ENCODE peak calls at places on chromosomes 2 and 18, in ten cellular contexts. A is body of pancreas, Z is heart right ventricle, Q is BE2C, B is OCI-LY7, M is thyroid gland, C is K562, D is breast epithelium, K is tibial artery, V is H1. I is an unnamed sample. For H3K4me1, the result is how much of the 10 kb centered on the place peaks cover.

GRCh38 chr2:231680284-231680991 is 27.9 kb upstream of the PTMA start:
- DNase-seq in A (peak), Z (no peak), Q (no peak), B (no peak), M (peak), C (no peak), D (no peak), K (no peak), V (peak), I (no peak)

GRCh38 chr2:199684832-199685231 is 166.2 kb downstream of the FTCDNL1 start:
- DNase-seq in A (no peak), Z (no peak), Q (no peak), B (no peak), M (no peak), C (no peak), D (no peak), K (no peak), V (no peak), I (no peak)

GRCh38 chr2:29518988-29519925 is 402.1 kb downstream of the ALK start:
- DNase-seq in A (peak), Z (no peak), Q (no peak), B (no peak), M (peak), C (no peak), D (no peak), K (no peak), V (no peak), I (no peak)

GRCh38 chr18:12374398-12374797 is 2.6 kb downstream of the AFG3L2 start:
- DNase-seq in A (no peak), Z (no peak), Q (no peak), B (no peak), M (no peak), C (peak), D (no peak), K (no peak), V (no peak), I (no peak)

GRCh38 chr2:28556303-28556702 is 60.4 kb downstream of the PLB1 start:
- DNase-seq in A (no peak), Z (no peak), Q (no peak), B (no peak), M (no peak), C (no peak), D (no peak), K (no peak), V (no peak), I (no peak)

GRCh38 chr2:37802106-37802791 is 122.8 kb upstream of the RMDN2 start:
- DNase-seq in A (no peak), Z (no peak), Q (no peak), B (no peak), M (peak), C (no peak), D (no peak), K (no peak), V (no peak), I (no peak)

GRCh38 chr18:13513015-13513414 is 213.3 kb downstream of the FAM210A start:
- DNase-seq in A (no peak), Z (no peak), Q (peak), B (no peak), M (no peak), C (no peak), D (no peak), K (no peak), V (no peak), I (peak)

GRCh38 chr2:219633276-219634065 is 6.0 kb downstream of the SLC4A3 start:
- DNase-seq in A (no peak), Z (no peak), Q (no peak), B (no peak), M (no peak), C (no peak), D (no peak), K (peak), V (no peak), I (no peak)

GRCh38 chr2:6986251-6986893 is 69.2 kb downstream of the RNF144A start:
- DNase-seq in A (peak), Z (no peak), Q (peak), B (no peak), M (no peak), C (peak), D (no peak), K (no peak), V (no peak), I (no peak)

GRCh38 chr2:101113441-101114267 is 37.5 kb downstream of the TBC1D8 start:
- DNase-seq in A (peak), Z (no peak), Q (peak), B (no peak), M (no peak), C (no peak), D (no peak), K (no peak), V (no peak), I (no peak)

GRCh38 chr2:201151127-201152074 is 31.5 kb upstream of the CASP10 start:
- DNase-seq in A (no peak), Z (no peak), Q (no peak), B (no peak), M (no peak), C (no peak), D (no peak), K (no peak), V (no peak), I (no peak)

GRCh38 chr2:135245055-135245454 is 193.0 kb downstream of the RAB3GAP1 start:
- DNase-seq in A (no peak), Z (no peak), Q (no peak), B (no peak), M (no peak), C (peak), D (no peak), K (no peak), V (no peak), I (no peak)

GRCh38 chr2:167964650-167965404 is 282.6 kb downstream of the STK39 start:
- DNase-seq in A (no peak), Z (no peak), Q (no peak), B (peak), M (no peak), C (peak), D (no peak), K (no peak), V (no peak), I (no peak)

GRCh38 chr2:238165288-238165921 is 6.6 kb downstream of the ERFE start:
- DNase-seq in A (no peak), Z (no peak), Q (no peak), B (no peak), M (peak), C (no peak), D (no peak), K (peak), V (no peak), I (no peak)

GRCh38 chr2:31217465-31218200 is at the start of gene CAPN14:
- DNase-seq in A (no peak), Z (no peak), Q (no peak), B (no peak), M (no peak), C (no peak), D (no peak), K (no peak), V (no peak), I (no peak)

GRCh38 chr2:149329068-149329467 is 1.3 kb upstream of the LYPD6 start:
- DNase-seq in A (no peak), Z (no peak), Q (no peak), B (no peak), M (no peak), C (no peak), D (no peak), K (no peak), V (peak), I (no peak)

GRCh38 chr2:210318491-210318890 is 3.5 kb upstream of the MYL1 start:
- DNase-seq in A (no peak), Z (no peak), Q (no peak), B (no peak), M (no peak), C (no peak), D (no peak), K (no peak), V (no peak), I (no peak)

GRCh38 chr2:85536479-85536878 is 2.5 kb upstream of the MAT2A start:
- DNase-seq in A (no peak), Z (no peak), Q (peak), B (no peak), M (no peak), C (no peak), D (no peak), K (no peak), V (no peak), I (no peak)

GRCh38 chr2:65456074-65456473 is 23.7 kb upstream of the SPRED2 start:
- DNase-seq in A (no peak), Z (no peak), Q (no peak), B (no peak), M (no peak), C (no peak), D (no peak), K (no peak), V (no peak), I (no peak)

GRCh38 chr2:78541088-78541450 is 484.4 kb upstream of the REG3G start:
- DNase-seq in A (no peak), Z (no peak), Q (no peak), B (no peak), M (no peak), C (peak), D (no peak), K (no peak), V (no peak), I (no peak)

GRCh38 chr18:36130883-36131653 is 1.4 kb downstream of the ELP2 start:
- DNase-seq in A (no peak), Z (no peak), Q (no peak), B (no peak), M (no peak), C (no peak), D (no peak), K (no peak), V (no peak), I (no peak)
- H3K4me1 ChIP-seq in A (under half), Z (under half), Q (under half), B (under half), M (under half), C (under half), D (under half), K (under half), V (under half), I (under half)

GRCh38 chr2:137862651-137863050 is 101.6 kb upstream of the HNMT start:
- DNase-seq in A (no peak), Z (no peak), Q (no peak), B (no peak), M (no peak), C (no peak), D (no peak), K (no peak), V (no peak), I (no peak)

GRCh38 chr2:137870682-137871081 is 93.6 kb upstream of the HNMT start:
- DNase-seq in A (no peak), Z (no peak), Q (no peak), B (no peak), M (no peak), C (no peak), D (no peak), K (no peak), V (no peak), I (no peak)

DNA sequence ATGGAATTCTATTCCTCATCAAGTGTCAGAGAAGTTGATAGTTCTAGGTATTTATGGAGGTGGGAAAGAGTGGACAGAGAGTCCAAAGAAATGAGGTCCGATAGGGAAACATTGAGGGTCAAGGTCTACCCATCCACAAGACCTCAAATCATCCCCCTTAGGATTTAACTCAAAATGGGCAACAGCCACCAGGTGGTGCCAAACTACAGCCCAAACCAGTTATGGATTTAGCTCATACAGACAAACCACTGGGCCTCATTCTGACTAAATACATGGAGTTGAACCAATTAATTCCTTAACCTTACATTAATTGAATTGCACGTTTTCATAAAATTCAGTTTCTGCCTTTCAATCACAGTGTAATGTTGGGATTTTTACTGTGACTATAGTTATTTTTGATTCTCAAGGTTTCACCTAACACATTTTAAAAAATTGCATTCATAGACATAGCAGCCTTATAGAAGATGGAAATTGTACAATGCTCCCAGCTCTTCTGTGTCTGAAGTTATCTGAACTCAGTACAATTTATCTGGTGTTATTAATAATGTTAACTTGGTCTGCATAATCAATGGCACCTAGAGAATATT is 98.2 kb upstream of the HNMT start:
- DNase-seq in A (peak), Z (no peak), Q (peak), B (peak), M (peak), C (peak), D (no peak), K (no peak), V (peak), I (no peak)
- TF ChIP-seq CTCF in A (peak), Z (no peak), Q (peak), B (peak), M (peak), C (peak), D (peak), K (peak), V (peak), I (peak)

DNA sequence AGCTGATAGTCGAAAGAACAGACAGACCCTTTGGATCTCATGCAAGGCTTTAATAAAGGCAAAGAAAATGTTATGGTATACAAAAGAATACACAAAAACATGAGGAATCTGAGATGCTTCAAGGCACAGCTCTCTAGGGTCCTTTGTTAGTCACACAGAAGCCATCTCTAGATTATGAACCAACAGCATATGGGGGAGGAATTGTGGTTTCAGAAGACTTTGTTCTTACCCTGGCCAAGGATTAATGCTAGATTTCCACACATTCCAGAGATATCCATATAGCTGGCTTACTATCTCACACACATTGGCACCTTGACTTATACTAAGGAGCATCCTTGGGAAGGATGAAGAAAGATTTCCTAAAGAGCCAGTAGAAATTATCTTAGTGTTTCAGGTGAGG is 206.1 kb downstream of the GULP1 start:
- DNase-seq in A (no peak), Z (no peak), Q (no peak), B (no peak), M (no peak), C (no peak), D (no peak), K (no peak), V (no peak), I (no peak)
- H3K4me1 ChIP-seq in A (under half), Z (under half), Q (under half), B (under half), M (under half), C (under half), D (under half), K (under half), V (under half), I (under half)

DNA sequence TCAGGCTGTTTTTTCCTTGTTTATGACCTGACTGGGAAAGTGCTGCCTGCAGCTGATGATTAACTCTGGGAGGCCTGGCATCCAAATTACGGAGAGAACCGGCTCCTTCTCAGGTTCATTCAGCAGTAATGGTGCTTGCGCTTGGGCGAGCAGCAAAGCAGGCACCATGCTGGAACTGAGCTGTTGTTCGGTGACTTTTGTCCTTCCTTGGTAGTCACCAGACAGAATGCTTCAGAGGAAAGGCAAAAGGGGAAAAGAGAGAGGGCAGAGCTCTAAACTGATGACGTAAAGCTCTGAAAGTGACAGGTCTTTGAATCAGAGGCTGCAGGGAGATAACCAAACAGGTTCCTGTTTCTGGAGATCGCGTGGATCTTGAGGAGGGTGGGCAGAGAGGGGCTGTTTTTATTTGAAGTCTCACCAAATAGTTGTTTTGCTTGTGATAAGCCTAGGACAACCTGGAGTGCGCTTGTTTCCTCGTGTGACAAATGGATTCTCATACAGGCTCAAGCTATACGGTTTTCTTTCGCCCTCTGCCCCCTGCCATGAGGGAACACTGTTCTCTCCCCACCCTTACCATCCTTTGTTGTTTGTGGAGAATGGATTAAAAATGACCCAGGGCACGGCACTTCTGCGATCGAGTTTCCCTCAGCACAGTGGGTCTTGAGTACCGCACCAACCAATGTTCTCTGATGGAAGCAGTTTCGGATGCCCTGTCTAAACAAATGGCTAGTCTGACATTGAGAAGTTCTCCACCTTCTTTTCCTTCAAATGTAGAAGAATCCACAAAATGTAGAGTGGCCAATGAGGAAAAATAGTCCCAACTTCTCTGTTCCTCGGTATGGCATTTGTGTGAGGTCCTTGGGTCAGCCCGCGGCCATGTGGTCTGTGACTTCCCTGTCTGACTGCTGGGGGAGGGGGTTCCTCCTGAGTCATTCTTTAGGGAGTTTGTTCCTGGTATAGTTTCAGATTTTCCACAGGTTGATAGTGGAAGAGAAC is 1.3 kb downstream of the RASGRP3 start:
- DNase-seq in A (peak), Z (no peak), Q (no peak), B (peak), M (no peak), C (peak), D (no peak), K (peak), V (no peak), I (peak)
- TF ChIP-seq CTCF in A (no peak), Z (no peak), Q (no peak), B (no peak), M (no peak), C (no peak), D (no peak), K (no peak), V (no peak), I (no peak)

GRCh38 chr18:8893628-8894231 is 188.4 kb downstream of the MTCL1 start:
- DNase-seq in A (no peak), Z (no peak), Q (no peak), B (no peak), M (no peak), C (no peak), D (no peak), K (no peak), V (no peak), I (no peak)
- H3K4me1 ChIP-seq in A (under half), Z (under half), Q (under half), B (under half), M (under half), C (under half), D (under half), K (under half), V (under half), I (under half)

DNA sequence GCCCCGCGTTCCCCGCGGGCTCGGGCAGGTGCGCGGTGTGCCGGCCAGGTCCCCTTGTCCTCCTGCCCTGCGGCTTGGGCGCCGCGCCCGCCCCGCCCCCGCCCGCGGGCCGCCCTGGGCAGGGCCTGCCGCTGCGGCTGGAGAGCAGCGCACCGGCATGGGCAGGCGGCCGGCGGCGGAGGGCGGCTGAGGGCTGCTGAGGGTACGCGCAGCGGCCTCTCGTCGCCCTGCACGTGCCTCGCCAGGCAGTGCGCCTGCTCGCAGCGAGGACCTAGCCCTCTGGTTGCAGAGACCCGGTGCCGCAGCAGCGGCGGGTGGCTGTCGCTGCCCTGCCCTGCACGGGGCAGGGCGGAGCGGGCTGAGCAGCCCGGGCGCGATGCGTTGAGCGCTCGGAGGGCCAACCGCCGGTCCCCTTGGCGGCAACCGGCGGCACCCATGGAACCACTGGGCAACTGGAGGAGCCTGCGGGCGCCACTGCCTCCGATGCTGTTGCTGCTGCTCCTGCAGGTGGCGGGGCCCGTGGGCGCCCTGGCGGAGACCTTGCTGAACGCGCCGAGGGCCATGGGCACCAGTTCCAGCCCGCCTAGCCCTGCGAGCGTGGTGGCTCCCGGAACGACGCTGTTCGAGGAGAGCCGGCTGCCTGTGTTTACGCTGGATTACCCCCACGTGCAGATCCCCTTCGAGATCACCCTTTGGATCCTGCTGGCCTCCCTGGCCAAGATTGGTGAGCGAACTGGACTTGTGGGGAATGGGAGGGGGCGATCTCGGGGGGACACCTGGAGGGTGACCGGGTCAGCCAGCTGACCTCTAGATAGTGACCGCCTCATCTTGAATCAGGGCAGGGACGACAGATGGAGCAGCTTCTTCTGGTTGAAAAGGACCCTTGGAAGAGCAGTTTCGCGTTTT is at the start of gene SLC9A2:
- DNase-seq in A (no peak), Z (peak), Q (no peak), B (no peak), M (peak), C (no peak), D (no peak), K (no peak), V (peak), I (no peak)
- TF ChIP-seq CTCF in A (no peak), Z (no peak), Q (no peak), B (no peak), M (peak), C (no peak), D (no peak), K (no peak), V (no peak), I (no peak)

DNA sequence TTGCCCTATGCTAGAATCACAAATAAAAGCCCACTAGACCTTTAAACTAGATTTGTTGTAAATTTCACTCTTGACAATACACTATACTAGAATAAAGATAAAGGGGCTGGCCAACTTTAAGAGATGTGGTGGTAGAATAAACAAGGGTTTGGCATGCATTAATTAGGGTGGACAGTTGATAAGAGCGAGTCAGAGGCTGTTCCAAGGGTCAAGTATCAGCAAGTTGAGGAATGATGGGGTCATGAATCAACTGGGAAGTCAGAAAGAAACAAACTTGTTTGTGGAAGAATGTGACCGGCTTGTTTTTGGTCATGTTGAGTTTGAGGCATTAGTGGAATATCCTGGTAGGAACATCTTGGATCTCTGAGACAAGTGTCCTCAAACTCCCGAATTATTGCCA is 398.3 kb upstream of the TNP1 start:
- DNase-seq in A (no peak), Z (no peak), Q (no peak), B (no peak), M (no peak), C (no peak), D (no peak), K (no peak), V (no peak), I (no peak)
- H3K4me1 ChIP-seq in A (under half), Z (under half), Q (under half), B (under half), M (under half), C (under half), D (under half), K (under half), V (under half), I (under half)

GRCh38 chr2:39068290-39068689 is 52.6 kb downstream of the SOS1 start:
- DNase-seq in A (no peak), Z (no peak), Q (no peak), B (no peak), M (no peak), C (no peak), D (no peak), K (no peak), V (no peak), I (no peak)

GRCh38 chr2:39069890-39070289 is 51.0 kb downstream of the SOS1 start:
- DNase-seq in A (no peak), Z (no peak), Q (no peak), B (no peak), M (no peak), C (no peak), D (no peak), K (no peak), V (no peak), I (no peak)

GRCh38 chr2:39065616-39066015 is 55.2 kb downstream of the SOS1 start:
- DNase-seq in A (no peak), Z (no peak), Q (no peak), B (no peak), M (no peak), C (no peak), D (no peak), K (no peak), V (no peak), I (no peak)

GRCh38 chr2:39068757-39069515 is 51.9 kb downstream of the SOS1 start:
- DNase-seq in A (no peak), Z (no peak), Q (peak), B (no peak), M (no peak), C (no peak), D (no peak), K (no peak), V (no peak), I (no peak)
- TF ChIP-seq CTCF in A (no peak), Z (no peak), Q (peak), B (peak), M (no peak), C (no peak), D (no peak), K (no peak), V (peak), I (no peak)